ENCODE peak calls at places on chromosomes 5 and 9, in ten cellular contexts. I, S, Q, J, E, L, G, D, C and H are unnamed samples.

GRCh38 chr9:117737721-117738226 is 33.6 kb downstream of the TLR4 start:
- DNase-seq in I (no peak), S (no peak), Q (no peak), J (no peak), E (no peak), L (no peak), G (no peak), D (no peak), C (no peak), H (no peak)

GRCh38 chr5:134595458-134595838 is 37.2 kb downstream of the SAR1B start:
- DNase-seq in I (no peak), S (no peak), Q (no peak), J (peak; percentile 17), E (no peak), L (no peak), G (no peak), D (no peak), C (no peak), H (no peak)

GRCh38 chr5:100270323-100270771 is 264.8 kb upstream of the FAM174A start:
- DNase-seq in I (no peak), S (no peak), Q (peak; percentile 0), J (no peak), E (peak; percentile 90), L (no peak), G (peak; percentile 95), D (peak; percentile 62), C (no peak), H (no peak)

GRCh38 chr5:126896170-126896717 is 119.3 kb downstream of the LMNB1 start:
- DNase-seq in I (no peak), S (no peak), Q (no peak), J (no peak), E (no peak), L (no peak), G (no peak), D (no peak), C (no peak), H (no peak)

GRCh38 chr5:58860680-58861079 is 277.8 kb downstream of the RAB3C start:
- DNase-seq in I (no peak), S (no peak), Q (peak; percentile 47), J (no peak), E (peak; percentile 31), L (peak; percentile 7), G (no peak), D (no peak), C (no peak), H (no peak)

GRCh38 chr5:51582871-51583384 is 199.7 kb downstream of the ISL1 start:
- DNase-seq in I (no peak), S (no peak), Q (no peak), J (no peak), E (no peak), L (no peak), G (no peak), D (peak; percentile 52), C (no peak), H (no peak)

GRCh38 chr5:60586307-60586901 is 113.6 kb downstream of the DEPDC1B start:
- DNase-seq in I (peak; percentile 50), S (peak; percentile 79), Q (peak; percentile 62), J (no peak), E (peak; percentile 55), L (peak; percentile 51), G (peak; percentile 54), D (no peak), C (no peak), H (no peak)

GRCh38 chr9:117400131-117400530 is 14.7 kb downstream of the ASTN2 start:
- DNase-seq in I (no peak), S (no peak), Q (no peak), J (no peak), E (no peak), L (no peak), G (no peak), D (no peak), C (no peak), H (no peak)

GRCh38 chr5:98977723-98978122 is 48.9 kb upstream of the CHD1 start:
- DNase-seq in I (no peak), S (no peak), Q (no peak), J (no peak), E (no peak), L (no peak), G (no peak), D (peak; percentile 8), C (no peak), H (no peak)

GRCh38 chr5:74594172-74595040 is 46.1 kb downstream of the ENC1 start:
- DNase-seq in I (peak; percentile 29), S (peak; percentile 18), Q (peak; percentile 71), J (no peak), E (no peak), L (no peak), G (peak; percentile 46), D (peak; percentile 21), C (no peak), H (no peak)

GRCh38 chr9:16060457-16061129 is 507.8 kb downstream of the CCDC171 start:
- DNase-seq in I (no peak), S (no peak), Q (no peak), J (no peak), E (no peak), L (no peak), G (no peak), D (no peak), C (no peak), H (no peak)

GRCh38 chr9:125650271-125650737 is 56.7 kb downstream of the MAPKAP1 start:
- DNase-seq in I (peak; percentile 46), S (peak; percentile 69), Q (peak; percentile 69), J (no peak), E (peak; percentile 44), L (peak; percentile 75), G (peak; percentile 43), D (no peak), C (no peak), H (no peak)

GRCh38 chr5:110309222-110309621 is 417.2 kb downstream of the TMEM232 start:
- DNase-seq in I (no peak), S (no peak), Q (no peak), J (no peak), E (no peak), L (no peak), G (no peak), D (no peak), C (no peak), H (no peak)

GRCh38 chr5:73764586-73764985 is 138.6 kb downstream of the ARHGEF28 start:
- DNase-seq in I (peak; percentile 82), S (no peak), Q (peak; percentile 54), J (no peak), E (peak; percentile 36), L (peak; percentile 53), G (peak; percentile 46), D (no peak), C (no peak), H (no peak)

GRCh38 chr9:14438232-14438966 is 124.5 kb upstream of the NFIB start:
- DNase-seq in I (peak; percentile 8), S (no peak), Q (no peak), J (no peak), E (no peak), L (no peak), G (no peak), D (no peak), C (no peak), H (no peak)
- TF ChIP-seq CTCF in I (no peak), S (no peak), Q (no peak), J (no peak), E (no peak), L (no peak), G (no peak), D (no peak), C (no peak), H (no peak)

DNA sequence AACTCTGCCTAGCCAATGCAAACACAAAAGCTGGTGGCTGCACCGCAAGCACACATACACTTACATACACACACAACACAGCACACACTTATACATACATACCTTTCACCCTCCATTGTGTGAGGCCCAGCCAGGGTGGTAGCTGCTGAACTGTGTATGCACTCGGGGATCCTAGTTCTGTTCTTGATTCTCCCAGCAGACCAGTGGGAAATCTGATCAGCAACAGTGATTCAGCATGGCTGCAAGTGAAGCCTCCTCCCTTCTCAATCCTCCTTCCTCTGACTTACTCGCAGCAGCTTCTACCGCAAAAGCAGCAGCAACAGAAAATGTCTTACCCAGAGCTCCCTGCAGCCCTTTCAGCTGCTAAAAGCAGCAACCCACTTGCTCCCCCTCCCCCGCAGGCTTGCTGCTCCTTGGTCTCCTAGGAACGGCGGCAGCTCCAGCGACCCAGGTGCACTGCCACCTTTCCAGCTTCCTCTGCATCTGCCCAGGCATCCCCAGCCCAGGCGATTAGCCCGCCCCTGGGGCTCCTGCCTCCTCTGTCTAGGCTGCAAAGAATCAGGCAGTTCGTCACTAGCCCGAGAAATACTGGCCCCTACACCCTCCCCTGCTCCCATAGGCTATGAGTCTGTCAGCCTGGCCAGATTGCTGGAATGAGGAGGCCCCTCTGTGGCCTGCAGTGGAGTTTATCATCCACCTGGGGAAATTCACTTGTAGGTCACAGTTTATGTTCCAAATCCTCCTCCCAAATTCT is at the start of gene KLHL3:
- DNase-seq in I (peak; percentile 66), S (peak; percentile 40), Q (peak; percentile 63), J (peak; percentile 82), E (peak; percentile 58), L (peak; percentile 53), G (peak; percentile 53), D (no peak), C (peak; percentile 78), H (peak; percentile 18)
- TF ChIP-seq CTCF in I (peak; percentile 36), S (no peak), Q (peak; percentile 12), J (no peak), E (no peak), L (peak; percentile 8), G (peak; percentile 21), D (peak; percentile 35), C (no peak), H (no peak)

GRCh38 chr5:81303563-81303962 is 2.2 kb downstream of the ZCCHC9 start:
- DNase-seq in I (peak; percentile 94), S (peak; percentile 33), Q (peak; percentile 35), J (no peak), E (peak; percentile 64), L (peak; percentile 88), G (peak; percentile 27), D (no peak), C (no peak), H (no peak)

GRCh38 chr5:81297531-81297930 is 3.9 kb upstream of the ZCCHC9 start:
- DNase-seq in I (no peak), S (no peak), Q (no peak), J (no peak), E (no peak), L (no peak), G (no peak), D (no peak), C (no peak), H (no peak)

GRCh38 chr5:81302596-81302995 is 1.2 kb downstream of the ZCCHC9 start:
- DNase-seq in I (peak; percentile 31), S (no peak), Q (no peak), J (no peak), E (no peak), L (peak; percentile 34), G (no peak), D (no peak), C (no peak), H (no peak)

GRCh38 chr5:81305783-81306182 is 4.4 kb downstream of the ZCCHC9 start:
- DNase-seq in I (no peak), S (no peak), Q (no peak), J (no peak), E (no peak), L (no peak), G (no peak), D (no peak), C (no peak), H (no peak)

GRCh38 chr5:81301221-81302015 is at the start of gene ZCCHC9:
- DNase-seq in I (peak; percentile 96), S (peak; percentile 94), Q (peak; percentile 97), J (peak; percentile 98), E (peak; percentile 95), L (peak; percentile 96), G (peak; percentile 96), D (peak; percentile 86), C (peak; percentile 93), H (peak; percentile 90)
- TF ChIP-seq CTCF in I (peak; percentile 35), S (peak; percentile 30), Q (peak; percentile 30), J (no peak), E (no peak), L (no peak), G (peak; percentile 16), D (peak; percentile 34), C (no peak), H (no peak)

GRCh38 chr5:38953426-38953825 is 107.6 kb downstream of the OSMR start:
- DNase-seq in I (no peak), S (no peak), Q (no peak), J (no peak), E (no peak), L (no peak), G (no peak), D (no peak), C (no peak), H (no peak)
- TF ChIP-seq CTCF in I (no peak), S (no peak), Q (no peak), J (no peak), E (no peak), L (no peak), G (no peak), D (no peak), C (no peak), H (no peak)